ENCODE peak calls at places on chromosomes 7 and 10, in nine cellular contexts. One of them, this sample, is unnamed.
A peak's percentile ranks its signal among the peaks of the same experiment; 100 is the strongest.

GRCh38 chr7:146116452-146117219 is at the start of gene CNTNAP2:
- DNase-seq in ovary: peak; percentile 41
- DNase-seq in adipocyte: peak; percentile 79
- DNase-seq in K562: no peak
- DNase-seq in BJ: no peak
- DNase-seq in aorta: no peak
- DNase-seq in upper lobe of right lung: no peak
- DNase-seq in SJSA1: no peak
- DNase-seq in brain microvascular endothelial cell: peak; percentile 35
- DNase-seq in this sample: peak; percentile 74

GRCh38 chr7:32206987-32207386 is 136.8 kb upstream of the PDE1C start:
- DNase-seq in ovary: no peak
- DNase-seq in adipocyte: peak; percentile 42
- DNase-seq in K562: peak; percentile 57
- DNase-seq in BJ: no peak
- DNase-seq in aorta: no peak
- DNase-seq in upper lobe of right lung: no peak
- DNase-seq in SJSA1: no peak
- DNase-seq in brain microvascular endothelial cell: peak; percentile 17
- DNase-seq in this sample: peak; percentile 20

GRCh38 chr7:33905389-33906032 is at the start of gene BMPER:
- DNase-seq in ovary: peak; percentile 63
- DNase-seq in adipocyte: peak; percentile 60
- DNase-seq in K562: no peak
- DNase-seq in BJ: no peak
- DNase-seq in aorta: peak; percentile 80
- DNase-seq in upper lobe of right lung: peak; percentile 67
- DNase-seq in SJSA1: no peak
- DNase-seq in brain microvascular endothelial cell: no peak
- DNase-seq in this sample: no peak

GRCh38 chr7:27242580-27243339 is at the start of gene EVX1:
- DNase-seq in ovary: no peak
- DNase-seq in adipocyte: no peak
- DNase-seq in K562: no peak
- DNase-seq in BJ: no peak
- DNase-seq in aorta: no peak
- DNase-seq in upper lobe of right lung: peak; percentile 50
- DNase-seq in SJSA1: no peak
- DNase-seq in brain microvascular endothelial cell: no peak
- DNase-seq in this sample: no peak

GRCh38 chr10:50279489-50279888 is 28.2 kb upstream of the ASAH2 start:
- DNase-seq in ovary: no peak
- DNase-seq in adipocyte: peak; percentile 2
- DNase-seq in K562: peak; percentile 59
- DNase-seq in BJ: no peak
- DNase-seq in aorta: no peak
- DNase-seq in upper lobe of right lung: no peak
- DNase-seq in SJSA1: no peak
- DNase-seq in brain microvascular endothelial cell: no peak
- DNase-seq in this sample: no peak

GRCh38 chr10:80281784-80282505 is 7.5 kb downstream of the MAT1A start:
- DNase-seq in ovary: no peak
- DNase-seq in adipocyte: no peak
- DNase-seq in K562: peak; percentile 3
- DNase-seq in BJ: no peak
- DNase-seq in aorta: no peak
- DNase-seq in upper lobe of right lung: no peak
- DNase-seq in SJSA1: no peak
- DNase-seq in brain microvascular endothelial cell: no peak
- DNase-seq in this sample: no peak

GRCh38 chr7:29243777-29244655 is 49.4 kb downstream of the CHN2 start:
- DNase-seq in ovary: no peak
- DNase-seq in adipocyte: no peak
- DNase-seq in K562: no peak
- DNase-seq in BJ: no peak
- DNase-seq in aorta: no peak
- DNase-seq in upper lobe of right lung: no peak
- DNase-seq in SJSA1: no peak
- DNase-seq in brain microvascular endothelial cell: no peak
- DNase-seq in this sample: no peak

GRCh38 chr7:136997735-136998134 is 129.3 kb downstream of the CHRM2 start:
- DNase-seq in ovary: no peak
- DNase-seq in adipocyte: peak; percentile 29
- DNase-seq in K562: no peak
- DNase-seq in BJ: no peak
- DNase-seq in aorta: no peak
- DNase-seq in upper lobe of right lung: no peak
- DNase-seq in SJSA1: peak; percentile 48
- DNase-seq in brain microvascular endothelial cell: no peak
- DNase-seq in this sample: no peak

GRCh38 chr10:106360870-106361269 is 803.6 kb downstream of the SORCS1 start:
- DNase-seq in ovary: no peak
- DNase-seq in adipocyte: peak; percentile 60
- DNase-seq in K562: no peak
- DNase-seq in BJ: peak; percentile 35
- DNase-seq in aorta: no peak
- DNase-seq in upper lobe of right lung: no peak
- DNase-seq in SJSA1: no peak
- DNase-seq in brain microvascular endothelial cell: peak; percentile 53
- DNase-seq in this sample: peak; percentile 96

GRCh38 chr10:22758862-22759261 is 44.5 kb upstream of the PIP4K2A start:
- DNase-seq in ovary: no peak
- DNase-seq in adipocyte: no peak
- DNase-seq in K562: no peak
- DNase-seq in BJ: no peak
- DNase-seq in aorta: no peak
- DNase-seq in upper lobe of right lung: no peak
- DNase-seq in SJSA1: no peak
- DNase-seq in brain microvascular endothelial cell: no peak
- DNase-seq in this sample: no peak

GRCh38 chr10:22750131-22750530 is 35.8 kb upstream of the PIP4K2A start:
- DNase-seq in ovary: no peak
- DNase-seq in adipocyte: no peak
- DNase-seq in K562: no peak
- DNase-seq in BJ: no peak
- DNase-seq in aorta: no peak
- DNase-seq in upper lobe of right lung: no peak
- DNase-seq in SJSA1: no peak
- DNase-seq in brain microvascular endothelial cell: no peak
- DNase-seq in this sample: no peak

GRCh38 chr10:22753786-22754185 is 39.4 kb upstream of the PIP4K2A start:
- DNase-seq in ovary: no peak
- DNase-seq in adipocyte: no peak
- DNase-seq in K562: no peak
- DNase-seq in BJ: no peak
- DNase-seq in aorta: no peak
- DNase-seq in upper lobe of right lung: no peak
- DNase-seq in SJSA1: no peak
- DNase-seq in brain microvascular endothelial cell: no peak
- DNase-seq in this sample: no peak

GRCh38 chr10:22752272-22752671 is 37.9 kb upstream of the PIP4K2A start:
- DNase-seq in ovary: no peak
- DNase-seq in adipocyte: no peak
- DNase-seq in K562: no peak
- DNase-seq in BJ: no peak
- DNase-seq in aorta: no peak
- DNase-seq in upper lobe of right lung: no peak
- DNase-seq in SJSA1: no peak
- DNase-seq in brain microvascular endothelial cell: no peak
- DNase-seq in this sample: no peak

GRCh38 chr10:22754298-22754697 is 39.9 kb upstream of the PIP4K2A start:
- DNase-seq in ovary: no peak
- DNase-seq in adipocyte: no peak
- DNase-seq in K562: no peak
- DNase-seq in BJ: no peak
- DNase-seq in aorta: no peak
- DNase-seq in upper lobe of right lung: no peak
- DNase-seq in SJSA1: no peak
- DNase-seq in brain microvascular endothelial cell: no peak
- DNase-seq in this sample: no peak
- H3K36me3 ChIP-seq in ovary: no peaks in the 10 kb centered on the region
- H3K36me3 ChIP-seq in adipocyte: no peaks in the 10 kb centered on the region
- H3K36me3 ChIP-seq in K562: no peaks in the 10 kb centered on the region
- H3K36me3 ChIP-seq in BJ: no peaks in the 10 kb centered on the region
- H3K36me3 ChIP-seq in aorta: no peaks in the 10 kb centered on the region
- H3K36me3 ChIP-seq in upper lobe of right lung: no peaks in the 10 kb centered on the region
- H3K36me3 ChIP-seq in SJSA1: no peaks in the 10 kb centered on the region
- H3K36me3 ChIP-seq in brain microvascular endothelial cell: no peaks in the 10 kb centered on the region
- H3K36me3 ChIP-seq in this sample: no peaks in the 10 kb centered on the region

DNA sequence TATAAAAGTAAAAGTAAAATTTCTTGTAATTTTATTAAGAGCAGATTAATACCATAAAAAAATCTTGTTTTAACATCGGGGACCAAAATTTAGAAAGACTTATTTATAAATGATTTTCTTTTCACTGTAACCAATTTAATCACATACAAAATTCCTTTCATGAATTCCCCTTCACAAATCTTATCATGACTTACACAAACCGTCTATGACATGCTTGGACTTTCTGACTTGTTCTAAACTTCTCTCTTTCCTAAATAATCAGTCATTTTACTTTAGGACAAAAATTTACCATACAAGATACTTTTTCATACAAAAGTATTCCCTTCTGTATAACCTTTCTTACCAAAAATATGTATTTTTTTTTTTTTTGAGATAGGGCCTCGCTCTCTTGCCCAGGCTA is 9.3 kb downstream of the CROT start:
- DNase-seq in ovary: no peak
- DNase-seq in adipocyte: no peak
- DNase-seq in K562: no peak
- DNase-seq in BJ: no peak
- DNase-seq in aorta: no peak
- DNase-seq in upper lobe of right lung: no peak
- DNase-seq in SJSA1: no peak
- DNase-seq in brain microvascular endothelial cell: no peak
- DNase-seq in this sample: no peak
- H3K36me3 ChIP-seq in ovary: no peaks in the 10 kb centered on the region
- H3K36me3 ChIP-seq in adipocyte: peaks cover 53% of the 10 kb centered on the region
- H3K36me3 ChIP-seq in K562: no peaks in the 10 kb centered on the region
- H3K36me3 ChIP-seq in BJ: peaks cover 2% of the 10 kb centered on the region
- H3K36me3 ChIP-seq in aorta: peaks cover 6% of the 10 kb centered on the region
- H3K36me3 ChIP-seq in upper lobe of right lung: peaks cover 9% of the 10 kb centered on the region
- H3K36me3 ChIP-seq in SJSA1: peaks cover 44% of the 10 kb centered on the region
- H3K36me3 ChIP-seq in brain microvascular endothelial cell: no peaks in the 10 kb centered on the region
- H3K36me3 ChIP-seq in this sample: peaks cover 14% of the 10 kb centered on the region

GRCh38 chr7:102232686-102233286 is 53.9 kb upstream of the SH2B2 start:
- DNase-seq in ovary: no peak
- DNase-seq in adipocyte: no peak
- DNase-seq in K562: no peak
- DNase-seq in BJ: no peak
- DNase-seq in aorta: no peak
- DNase-seq in upper lobe of right lung: no peak
- DNase-seq in SJSA1: no peak
- DNase-seq in brain microvascular endothelial cell: no peak
- DNase-seq in this sample: no peak
- H3K36me3 ChIP-seq in ovary: no peaks in the 10 kb centered on the region
- H3K36me3 ChIP-seq in adipocyte: peaks cover 18% of the 10 kb centered on the region
- H3K36me3 ChIP-seq in K562: peaks cover 59% of the 10 kb centered on the region
- H3K36me3 ChIP-seq in BJ: peaks cover 7% of the 10 kb centered on the region
- H3K36me3 ChIP-seq in aorta: peaks cover 3% of the 10 kb centered on the region
- H3K36me3 ChIP-seq in upper lobe of right lung: peaks cover 60% of the 10 kb centered on the region
- H3K36me3 ChIP-seq in SJSA1: peaks cover 36% of the 10 kb centered on the region
- H3K36me3 ChIP-seq in brain microvascular endothelial cell: peaks cover 6% of the 10 kb centered on the region
- H3K36me3 ChIP-seq in this sample: peaks cover 11% of the 10 kb centered on the region

DNA sequence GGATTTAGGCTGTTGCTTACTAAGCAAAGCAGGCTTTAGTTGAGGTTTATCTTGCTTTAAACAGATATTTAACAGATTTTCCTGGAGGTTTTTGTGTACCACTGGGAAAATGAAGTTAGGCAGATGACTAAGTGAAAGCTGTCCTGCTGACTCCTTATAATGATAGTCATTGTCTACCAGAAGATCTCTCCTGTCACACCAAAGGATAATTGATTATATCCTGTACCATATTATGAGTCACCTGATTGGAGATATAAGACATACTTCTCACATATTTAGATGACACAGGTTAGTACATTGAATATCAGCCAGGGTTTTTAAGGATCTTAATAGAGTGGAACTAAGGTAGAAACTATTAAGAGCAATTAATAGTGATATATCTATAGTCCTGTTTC is 68.4 kb downstream of the PTEN start:
- DNase-seq in ovary: no peak
- DNase-seq in adipocyte: peak; percentile 21
- DNase-seq in K562: no peak
- DNase-seq in BJ: no peak
- DNase-seq in aorta: no peak
- DNase-seq in upper lobe of right lung: no peak
- DNase-seq in SJSA1: no peak
- DNase-seq in brain microvascular endothelial cell: no peak
- DNase-seq in this sample: no peak
- H3K36me3 ChIP-seq in ovary: no peaks in the 10 kb centered on the region
- H3K36me3 ChIP-seq in adipocyte: peaks cover 16% of the 10 kb centered on the region
- H3K36me3 ChIP-seq in K562: peaks cover 25% of the 10 kb centered on the region
- H3K36me3 ChIP-seq in BJ: peaks cover 2% of the 10 kb centered on the region
- H3K36me3 ChIP-seq in aorta: no peaks in the 10 kb centered on the region
- H3K36me3 ChIP-seq in upper lobe of right lung: peaks cover 37% of the 10 kb centered on the region
- H3K36me3 ChIP-seq in SJSA1: peaks cover 34% of the 10 kb centered on the region
- H3K36me3 ChIP-seq in brain microvascular endothelial cell: peaks cover 4% of the 10 kb centered on the region
- H3K36me3 ChIP-seq in this sample: peaks cover 8% of the 10 kb centered on the region

DNA sequence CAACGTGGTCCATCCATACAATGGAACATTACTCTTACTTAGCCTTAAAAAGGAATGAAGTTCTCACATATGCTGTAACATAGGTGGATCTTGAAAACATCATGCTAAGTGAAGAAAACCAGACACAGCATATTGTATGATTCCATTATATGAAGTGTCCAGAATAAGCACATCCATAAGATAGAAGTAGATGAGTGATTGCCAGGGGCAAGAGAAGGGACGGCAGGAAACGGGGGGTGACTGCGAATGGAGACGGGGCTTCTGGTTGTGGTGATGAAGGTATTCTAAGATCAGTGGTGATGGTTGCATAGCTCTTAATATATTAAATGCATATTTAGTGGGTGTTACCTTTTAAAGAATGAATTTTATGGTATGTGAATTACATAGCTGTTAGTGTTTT is 29.8 kb downstream of the UBE3C start:
- DNase-seq in ovary: no peak
- DNase-seq in adipocyte: no peak
- DNase-seq in K562: no peak
- DNase-seq in BJ: no peak
- DNase-seq in aorta: no peak
- DNase-seq in upper lobe of right lung: no peak
- DNase-seq in SJSA1: no peak
- DNase-seq in brain microvascular endothelial cell: no peak
- DNase-seq in this sample: no peak
- H3K36me3 ChIP-seq in ovary: no peaks in the 10 kb centered on the region
- H3K36me3 ChIP-seq in adipocyte: peaks cover 74% of the 10 kb centered on the region
- H3K36me3 ChIP-seq in K562: peaks cover 94% of the 10 kb centered on the region
- H3K36me3 ChIP-seq in BJ: peaks cover 5% of the 10 kb centered on the region
- H3K36me3 ChIP-seq in aorta: peaks cover 3% of the 10 kb centered on the region
- H3K36me3 ChIP-seq in upper lobe of right lung: peaks cover 69% of the 10 kb centered on the region
- H3K36me3 ChIP-seq in SJSA1: peaks cover 86% of the 10 kb centered on the region
- H3K36me3 ChIP-seq in brain microvascular endothelial cell: peaks cover 32% of the 10 kb centered on the region
- H3K36me3 ChIP-seq in this sample: peaks cover 19% of the 10 kb centered on the region

GRCh38 chr7:6392712-6393666 is 54.8 kb downstream of the DAGLB start:
- DNase-seq in ovary: no peak
- DNase-seq in adipocyte: peak; percentile 86
- DNase-seq in K562: peak; percentile 92
- DNase-seq in BJ: no peak
- DNase-seq in aorta: peak; percentile 69
- DNase-seq in upper lobe of right lung: peak; percentile 79
- DNase-seq in SJSA1: peak; percentile 77
- DNase-seq in brain microvascular endothelial cell: peak; percentile 84
- DNase-seq in this sample: peak; percentile 85
- H3K36me3 ChIP-seq in ovary: no peaks in the 10 kb centered on the region
- H3K36me3 ChIP-seq in adipocyte: peaks cover 47% of the 10 kb centered on the region
- H3K36me3 ChIP-seq in K562: peaks cover 65% of the 10 kb centered on the region
- H3K36me3 ChIP-seq in BJ: peaks cover 10% of the 10 kb centered on the region
- H3K36me3 ChIP-seq in aorta: no peaks in the 10 kb centered on the region
- H3K36me3 ChIP-seq in upper lobe of right lung: peaks cover 76% of the 10 kb centered on the region
- H3K36me3 ChIP-seq in SJSA1: peaks cover 73% of the 10 kb centered on the region
- H3K36me3 ChIP-seq in brain microvascular endothelial cell: peaks cover 35% of the 10 kb centered on the region
- H3K36me3 ChIP-seq in this sample: peaks cover 18% of the 10 kb centered on the region

GRCh38 chr10:121527690-121528089 is 70.6 kb downstream of the FGFR2 start:
- DNase-seq in ovary: no peak
- DNase-seq in adipocyte: no peak
- DNase-seq in K562: no peak
- DNase-seq in BJ: no peak
- DNase-seq in aorta: no peak
- DNase-seq in upper lobe of right lung: no peak
- DNase-seq in SJSA1: no peak
- DNase-seq in brain microvascular endothelial cell: peak; percentile 59
- DNase-seq in this sample: peak; percentile 76
- H3K36me3 ChIP-seq in ovary: no peaks in the 10 kb centered on the region
- H3K36me3 ChIP-seq in adipocyte: no peaks in the 10 kb centered on the region
- H3K36me3 ChIP-seq in K562: no peaks in the 10 kb centered on the region
- H3K36me3 ChIP-seq in BJ: no peaks in the 10 kb centered on the region
- H3K36me3 ChIP-seq in aorta: peaks cover 4% of the 10 kb centered on the region
- H3K36me3 ChIP-seq in upper lobe of right lung: no peaks in the 10 kb centered on the region
- H3K36me3 ChIP-seq in SJSA1: no peaks in the 10 kb centered on the region
- H3K36me3 ChIP-seq in brain microvascular endothelial cell: no peaks in the 10 kb centered on the region
- H3K36me3 ChIP-seq in this sample: no peaks in the 10 kb centered on the region